ENCODE peak calls at places on chromosome 4, in eight cellular contexts. N is neural crest cell; Y is stimulated activated CD4-positive, alpha-beta T cell treated with anti-CD3 and anti-CD28 coated beads, Interleukin-12 subunit alpha, Interleukin-12 subunit beta, amount 100 ng/mL, for 24 hours; E is HS-27A; X is IMR-90; D is ACHN; K is astrocyte of the cerebellum; P is neural progenitor cell. U is an unnamed sample.

GRCh38 chr4:182859730-182860129 is 57.5 kb downstream of the DCTD start:
- DNase-seq in N (no peak), Y (no peak), E (no peak), X (no peak), D (no peak), K (no peak), P (no peak), U (no peak)

GRCh38 chr4:54254116-54254914 is 25.2 kb downstream of the PDGFRA start:
- DNase-seq in N (no peak), Y (no peak), E (no peak), X (peak; percentile 50), D (no peak), K (no peak), P (no peak), U (no peak)

GRCh38 chr4:71241467-71242401 is 97.1 kb upstream of the SLC4A4 start:
- DNase-seq in N (no peak), Y (no peak), E (no peak), X (peak; percentile 52), D (no peak), K (no peak), P (no peak), U (no peak)

GRCh38 chr4:41600243-41600642 is 62.3 kb downstream of the LIMCH1 start:
- DNase-seq in N (no peak), Y (no peak), E (no peak), X (no peak), D (peak; percentile 32), K (peak; percentile 59), P (no peak), U (no peak)

GRCh38 chr4:3407171-3407771 is 34.5 kb upstream of the HGFAC start:
- DNase-seq in N (no peak), Y (no peak), E (no peak), X (no peak), D (no peak), K (no peak), P (no peak), U (no peak)

GRCh38 chr4:117134386-117134785 is 49.0 kb upstream of the TRAM1L1 start:
- DNase-seq in N (no peak), Y (no peak), E (no peak), X (peak; percentile 84), D (peak; percentile 96), K (peak; percentile 92), P (peak; percentile 84), U (peak; percentile 22)

GRCh38 chr4:8459867-8460453 is 19.4 kb downstream of the TRMT44 start:
- DNase-seq in N (no peak), Y (no peak), E (no peak), X (no peak), D (no peak), K (no peak), P (no peak), U (peak; percentile 28)

GRCh38 chr4:110510955-110511544 is 35.1 kb downstream of the ENPEP start:
- DNase-seq in N (no peak), Y (no peak), E (no peak), X (peak; percentile 67), D (peak; percentile 66), K (peak; percentile 64), P (peak; percentile 68), U (peak; percentile 75)

GRCh38 chr4:178309890-178310289 is 867.7 kb upstream of the AGA start:
- DNase-seq in N (no peak), Y (no peak), E (no peak), X (no peak), D (no peak), K (no peak), P (no peak), U (no peak)

GRCh38 chr4:128275351-128275750 is 12.3 kb downstream of the PGRMC2 start:
- DNase-seq in N (no peak), Y (no peak), E (peak; percentile 49), X (peak; percentile 67), D (peak; percentile 33), K (no peak), P (no peak), U (no peak)

GRCh38 chr4:120769227-120769626 is 153.3 kb downstream of the PRDM5 start:
- DNase-seq in N (no peak), Y (no peak), E (no peak), X (peak; percentile 96), D (peak; percentile 39), K (peak; percentile 42), P (peak; percentile 34), U (no peak)

GRCh38 chr4:148030486-148030885 is 298.6 kb downstream of the ARHGAP10 start:
- DNase-seq in N (no peak), Y (no peak), E (no peak), X (peak; percentile 75), D (no peak), K (no peak), P (no peak), U (no peak)

GRCh38 chr4:176377705-176378302 is 58.0 kb downstream of the SPCS3 start:
- DNase-seq in N (no peak), Y (no peak), E (no peak), X (peak; percentile 43), D (peak; percentile 35), K (no peak), P (no peak), U (no peak)

GRCh38 chr4:75907956-75908355 is 5.7 kb upstream of the PPEF2 start:
- DNase-seq in N (no peak), Y (no peak), E (no peak), X (no peak), D (no peak), K (no peak), P (no peak), U (no peak)

GRCh38 chr4:82560853-82561744 is 689 bp downstream of the TMEM150C start:
- DNase-seq in N (peak; percentile 16), Y (no peak), E (no peak), X (no peak), D (no peak), K (no peak), P (no peak), U (no peak)

GRCh38 chr4:102352774-102353173 is 7.5 kb upstream of the SLC39A8 start:
- DNase-seq in N (no peak), Y (no peak), E (no peak), X (no peak), D (no peak), K (no peak), P (no peak), U (no peak)

GRCh38 chr4:7151668-7152227 is 40.6 kb upstream of the SORCS2 start:
- DNase-seq in N (no peak), Y (no peak), E (no peak), X (no peak), D (no peak), K (no peak), P (no peak), U (no peak)

GRCh38 chr4:47525154-47525819 is 40.2 kb downstream of the ATP10D start:
- DNase-seq in N (no peak), Y (no peak), E (peak; percentile 86), X (peak; percentile 97), D (peak; percentile 71), K (peak; percentile 91), P (no peak), U (no peak)

U was measured in erythroblast.